ENCODE peak calls at places on chromosomes 5 and 9, in seven cellular contexts. G is transverse colon; N is naive thymus-derived CD4-positive, alpha-beta T cell; D is CD8-positive, alpha-beta memory T cell; T is cardiac muscle cell; U is trophoblast cell; X is breast epithelium. C is an unnamed sample.

GRCh38 chr5:62829241-62829986 is 250.8 kb downstream of the LRRC70 start:
- DNase-seq in X (no peak), D (no peak), N (no peak), G (no peak), T (no peak), U (no peak), C (no peak)

GRCh38 chr5:136027316-136027715 is 1.5 kb upstream of the TGFBI start:
- DNase-seq in G (no peak), U (no peak), T (no peak), X (no peak), D (no peak), N (no peak), C (no peak)

GRCh38 chr5:139668064-139668880 is 20.1 kb downstream of the CXXC5 start:
- DNase-seq in D (peak; percentile 24), G (no peak), N (peak; percentile 29), T (no peak), X (no peak), U (no peak), C (no peak)

GRCh38 chr5:132059043-132059695 is 1.3 kb upstream of the IL3 start:
- DNase-seq in D (no peak), T (no peak), G (peak; percentile 8), N (no peak), U (no peak), X (no peak), C (no peak)

GRCh38 chr5:90809695-90810094 is 251.1 kb downstream of the ADGRV1 start:
- DNase-seq in X (no peak), G (no peak), U (no peak), T (peak; percentile 26), D (no peak), N (no peak), C (no peak)

GRCh38 chr5:34803974-34804373 is 35.0 kb upstream of the TTC23L start:
- DNase-seq in T (no peak), D (no peak), X (no peak), G (no peak), N (no peak), U (no peak), C (no peak)

GRCh38 chr5:165795073-165795472 is 2289.7 kb downstream of the MAT2B start:
- DNase-seq in G (no peak), D (no peak), N (no peak), X (no peak), T (no peak), U (no peak), C (no peak)

GRCh38 chr9:29039258-29039657 is 1466.0 kb upstream of the C9orf72 start:
- DNase-seq in T (no peak), U (no peak), N (no peak), X (no peak), D (no peak), G (no peak), C (no peak)

GRCh38 chr9:89497181-89497963 is 541 bp downstream of the SEMA4D start:
- DNase-seq in N (peak; percentile 44), G (peak; percentile 68), D (peak; percentile 46), U (no peak), X (no peak), T (peak; percentile 63), C (no peak)

GRCh38 chr5:128684951-128685350 is 146.9 kb upstream of the FBN2 start:
- DNase-seq in X (no peak), G (no peak), N (no peak), D (no peak), U (no peak), T (no peak), C (no peak)

GRCh38 chr5:34621280-34622045 is 34.7 kb upstream of the RAI14 start:
- DNase-seq in G (no peak), T (no peak), D (no peak), N (no peak), U (no peak), X (no peak), C (no peak)

GRCh38 chr5:148084269-148084668 is 20.5 kb downstream of the SPINK5 start:
- DNase-seq in X (no peak), N (no peak), G (no peak), U (no peak), D (no peak), T (no peak), C (no peak)

GRCh38 chr9:77897292-77897691 is 134.3 kb downstream of the GNAQ start:
- DNase-seq in T (no peak), D (no peak), U (no peak), X (no peak), G (no peak), N (no peak), C (no peak)

GRCh38 chr9:77901771-77902170 is 129.8 kb downstream of the GNAQ start:
- DNase-seq in N (no peak), G (no peak), T (no peak), X (no peak), U (no peak), D (no peak), C (no peak)

GRCh38 chr9:77901038-77901437 is 130.6 kb downstream of the GNAQ start:
- DNase-seq in U (no peak), D (no peak), X (no peak), G (no peak), N (no peak), T (no peak), C (no peak)

GRCh38 chr9:77898864-77899263 is 132.7 kb downstream of the GNAQ start:
- DNase-seq in G (no peak), U (no peak), D (no peak), N (no peak), X (no peak), T (no peak), C (no peak)

DNA sequence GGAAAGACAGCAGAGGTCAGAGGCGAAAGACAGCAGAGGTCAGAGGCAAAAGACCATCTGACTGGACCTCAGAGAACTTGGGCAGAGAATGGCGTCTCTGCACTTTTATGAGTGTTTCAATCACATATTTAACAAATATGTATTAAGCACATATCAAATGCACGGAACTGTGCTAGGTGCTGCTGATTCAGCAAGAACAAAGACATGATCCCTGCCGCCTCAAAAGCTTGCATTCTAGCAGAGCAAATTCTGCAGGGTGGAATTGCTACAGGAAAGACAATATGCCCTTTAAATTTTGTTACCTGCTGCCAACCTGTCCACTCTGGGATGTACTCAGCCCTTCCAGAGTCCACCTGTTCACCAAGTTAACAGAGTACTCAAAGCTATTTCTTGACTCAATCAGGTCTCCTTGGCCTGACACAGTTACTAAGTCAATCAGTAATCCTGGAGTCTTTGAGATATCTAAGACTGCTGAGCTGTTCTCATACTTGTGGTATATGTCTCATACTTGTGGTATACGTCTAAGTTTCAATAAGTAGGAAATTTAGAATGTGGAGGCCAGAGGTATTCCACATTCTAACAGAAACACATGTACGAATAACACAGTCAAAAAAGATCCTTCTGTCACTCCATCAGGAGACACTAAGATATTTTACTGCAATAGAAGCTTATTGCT is 131.8 kb downstream of the GNAQ start:
- DNase-seq in D (no peak), X (no peak), G (no peak), N (no peak), T (no peak), U (no peak), C (no peak)
- H3K4me3 ChIP-seq in D (no peak overlapping the region), X (no peak overlapping the region), G (no peak overlapping the region), N (no peak overlapping the region), T (no peak overlapping the region), U (no peak overlapping the region), C (no peak overlapping the region)

DNA sequence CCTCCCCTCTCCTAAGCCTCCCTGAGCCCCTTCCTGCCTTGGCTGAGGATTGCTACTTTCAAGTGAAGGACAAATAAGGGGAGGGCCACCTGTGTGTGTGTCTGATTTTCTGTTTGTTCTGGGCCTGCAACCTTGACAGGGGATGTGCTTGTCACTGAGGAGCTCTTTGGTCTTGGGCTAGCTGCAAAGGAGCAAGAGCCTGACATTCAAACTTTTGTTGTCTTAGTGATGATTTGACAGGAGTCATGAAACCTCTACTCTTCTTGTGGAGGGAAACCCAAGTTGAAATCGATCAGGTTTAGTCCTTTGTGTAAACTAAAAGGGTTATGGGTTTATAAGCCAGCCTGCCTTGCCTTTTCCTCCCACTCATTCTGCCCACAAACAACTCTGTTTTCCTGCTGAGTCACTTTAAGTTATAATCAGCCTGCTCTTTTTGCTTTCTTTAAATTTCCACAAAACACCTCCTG is 16.9 kb downstream of the CLTA start:
- DNase-seq in U (no peak), G (no peak), D (no peak), T (no peak), X (no peak), N (no peak), C (no peak)
- H3K4me1 ChIP-seq in U (no peaks in the 10 kb centered on the region), G (no peaks in the 10 kb centered on the region), D (peaks cover 27% of the 10 kb centered on the region), T (peaks cover 5% of the 10 kb centered on the region), X (no peaks in the 10 kb centered on the region), N (peaks cover 7% of the 10 kb centered on the region), C (peaks cover 9% of the 10 kb centered on the region)

GRCh38 chr9:34384368-34385165 is 7.9 kb upstream of the MYORG start:
- DNase-seq in X (no peak), G (no peak), N (no peak), T (no peak), U (no peak), D (no peak), C (no peak)
- H3K9me3 ChIP-seq in X (no peaks in the 10 kb centered on the region), G (no peaks in the 10 kb centered on the region), N (no peaks in the 10 kb centered on the region), T (no peaks in the 10 kb centered on the region), U (peaks cover 5% of the 10 kb centered on the region), D (no peaks in the 10 kb centered on the region), C (no peaks in the 10 kb centered on the region)

GRCh38 chr5:10049825-10050455 is 199.7 kb downstream of the ATPSCKMT start:
- DNase-seq in N (no peak), T (no peak), X (no peak), D (no peak), U (no peak), G (no peak), C (no peak)
- H3K4me3 ChIP-seq in N (no peak overlapping the region), T (no peak overlapping the region), X (no peak overlapping the region), D (no peak overlapping the region), U (no peak overlapping the region), G (no peak overlapping the region), C (no peak overlapping the region)

GRCh38 chr5:56463944-56464571 is 230.9 kb upstream of the ANKRD55 start:
- DNase-seq in N (no peak), U (no peak), G (no peak), T (no peak), D (no peak), X (no peak), C (no peak)
- H3K4me1 ChIP-seq in N (no peaks in the 10 kb centered on the region), U (peaks cover 5% of the 10 kb centered on the region), G (no peaks in the 10 kb centered on the region), T (peaks cover 28% of the 10 kb centered on the region), D (no peaks in the 10 kb centered on the region), X (no peaks in the 10 kb centered on the region), C (peaks cover 67% of the 10 kb centered on the region)

GRCh38 chr5:26563979-26564378 is 474.4 kb downstream of the CDH9 start:
- DNase-seq in X (no peak), G (no peak), U (no peak), D (no peak), T (no peak), N (no peak), C (no peak)
- H3K9me3 ChIP-seq in X (no peaks in the 10 kb centered on the region), G (peaks cover 7% of the 10 kb centered on the region), U (peaks cover 4% of the 10 kb centered on the region), D (no peaks in the 10 kb centered on the region), T (no peaks in the 10 kb centered on the region), N (no peaks in the 10 kb centered on the region), C (no peaks in the 10 kb centered on the region)